ENCODE peak calls at places on chromosomes 1 and 21, in four cellular contexts. J, W, H and N are unnamed samples.

GRCh38 chr1:75265792-75266191 is 131.6 kb downstream of the LHX8 start:
- DNase-seq in J (no peak), W (peak), H (peak), N (peak)

GRCh38 chr1:85553416-85553815 is 27.1 kb upstream of the CCN1 start:
- DNase-seq in J (no peak), W (no peak), H (no peak), N (no peak)

GRCh38 chr1:972726-973458 is 6.6 kb downstream of the PLEKHN1 start:
- DNase-seq in J (peak), W (no peak), H (no peak), N (no peak)

GRCh38 chr1:197921235-197922069 is 4.3 kb downstream of the LHX9 start:
- DNase-seq in J (no peak), W (no peak), H (peak), N (no peak)

GRCh38 chr1:202213361-202214088 is 19.9 kb downstream of the LGR6 start:
- DNase-seq in J (no peak), W (no peak), H (peak), N (peak)

GRCh38 chr1:32219022-32219421 is 3.1 kb downstream of the TMEM234 start:
- DNase-seq in J (no peak), W (no peak), H (no peak), N (no peak)

GRCh38 chr1:19465123-19465522 is 20.2 kb downstream of the CAPZB start:
- DNase-seq in J (no peak), W (no peak), H (no peak), N (no peak)

GRCh38 chr21:35444391-35444790 is 395.3 kb upstream of the RUNX1 start:
- DNase-seq in J (no peak), W (no peak), H (no peak), N (no peak)

GRCh38 chr1:60825593-60825992 is 256.8 kb upstream of the NFIA start:
- DNase-seq in J (no peak), W (no peak), H (peak), N (no peak)